ENCODE peak calls at places on chromosome 11, in four cellular contexts. Y is A172, T is NCI-H1105 treated with DMSO at 0.1 percent for 48 hours, J is HT1080. M is an unnamed sample.

GRCh38 chr11:102429691-102430090 is 22.9 kb downstream of the TMEM123 start:
- DNase-seq in J (no peak), T (no peak), Y (no peak), M (no peak)

GRCh38 chr11:35165416-35166368 is 26.7 kb downstream of the CD44 start:
- DNase-seq in Y (peak), T (no peak), J (peak), M (peak)

GRCh38 chr11:128497057-128497957 is 90.1 kb downstream of the ETS1 start:
- DNase-seq in Y (peak), T (no peak), J (peak), M (peak)

GRCh38 chr11:67996622-67997459 is 7.1 kb downstream of the UNC93B1 start:
- DNase-seq in Y (no peak), J (no peak), T (no peak), M (no peak)

GRCh38 chr11:1234771-1235614 is 12.1 kb downstream of the MUC5B start:
- DNase-seq in Y (no peak), J (no peak), T (no peak), M (no peak)

GRCh38 chr11:111788051-111788450 is 21.9 kb upstream of the PPP2R1B start:
- DNase-seq in J (no peak), Y (no peak), T (no peak), M (no peak)

GRCh38 chr11:13486926-13487660 is 8.7 kb downstream of the PTH start:
- DNase-seq in T (no peak), Y (no peak), J (peak), M (no peak)

GRCh38 chr11:70555092-70555491 is 156.8 kb downstream of the CTTN start:
- DNase-seq in T (no peak), Y (no peak), J (no peak), M (no peak)

GRCh38 chr11:57277845-57278720 is 41.0 kb upstream of the APLNR start:
- DNase-seq in Y (peak), J (peak), T (peak), M (peak)

GRCh38 chr11:26188559-26188958 is 143.4 kb upstream of the ANO3 start:
- DNase-seq in Y (no peak), J (no peak), T (no peak), M (no peak)

GRCh38 chr11:81959341-81959740 is 774.3 kb downstream of the FAM181B start:
- DNase-seq in J (no peak), Y (no peak), T (peak), M (no peak)

GRCh38 chr11:58165504-58166106 is 23.3 kb upstream of the OR9Q2 start:
- DNase-seq in Y (no peak), T (no peak), J (no peak), M (no peak)

GRCh38 chr11:44572884-44573283 is 7.4 kb downstream of the CD82 start:
- DNase-seq in Y (no peak), T (no peak), J (no peak), M (no peak)

GRCh38 chr11:87298155-87298554 is 260.4 kb downstream of the TMEM135 start:
- DNase-seq in T (peak), Y (no peak), J (no peak), M (no peak)

GRCh38 chr11:78715639-78716311 is 141.1 kb upstream of the NARS2 start:
- DNase-seq in J (peak), T (peak), Y (peak), M (peak)

GRCh38 chr11:123060265-123061000 is 1.5 kb downstream of the HSPA8 start:
- DNase-seq in Y (no peak), J (no peak), T (no peak), M (no peak)

GRCh38 chr11:133269272-133269671 is 263.0 kb downstream of the OPCML start:
- DNase-seq in Y (no peak), T (no peak), J (no peak), M (no peak)

GRCh38 chr11:1231396-1232327 is 8.8 kb downstream of the MUC5B start:
- DNase-seq in T (peak), Y (no peak), J (no peak), M (no peak)

GRCh38 chr11:7892751-7893356 is 38.2 kb downstream of the OR10A6 start:
- DNase-seq in T (peak), J (peak), Y (peak), M (peak)

GRCh38 chr11:78040691-78041379 is 17.8 kb upstream of the KCTD14 start:
- DNase-seq in Y (peak), J (peak), T (no peak), M (no peak)